ENCODE peak calls at places on chromosomes 12 and 14, in four cellular contexts. One of them, this sample, is unnamed.
A peak's percentile ranks its signal among the peaks of the same experiment; 100 is the strongest.

GRCh38 chr12:52634266-52635056 is 16.1 kb upstream of the KRT73 start:
- DNase-seq in naive thymus-derived CD8-positive, alpha-beta T cell: no peak
- DNase-seq in progenitor cell of endocrine pancreas: no peak
- DNase-seq in sciatic nerve: no peak
- DNase-seq in this sample: peak; percentile 49

GRCh38 chr14:37597538-37598084 is 2.2 kb downstream of the TTC6 start:
- DNase-seq in naive thymus-derived CD8-positive, alpha-beta T cell: no peak
- DNase-seq in progenitor cell of endocrine pancreas: no peak
- DNase-seq in sciatic nerve: no peak
- DNase-seq in this sample: no peak

GRCh38 chr14:24232645-24233537 is at the start of gene GMPR2:
- DNase-seq in sciatic nerve: no peak
- DNase-seq in progenitor cell of endocrine pancreas: no peak
- DNase-seq in naive thymus-derived CD8-positive, alpha-beta T cell: no peak
- DNase-seq in this sample: no peak

GRCh38 chr14:24607081-24607480 is 2.4 kb downstream of the GZMH start:
- DNase-seq in progenitor cell of endocrine pancreas: no peak
- DNase-seq in naive thymus-derived CD8-positive, alpha-beta T cell: no peak
- DNase-seq in sciatic nerve: no peak
- DNase-seq in this sample: no peak

GRCh38 chr12:12983420-12984035 is 16.5 kb downstream of the HEBP1 start:
- DNase-seq in sciatic nerve: no peak
- DNase-seq in naive thymus-derived CD8-positive, alpha-beta T cell: no peak
- DNase-seq in progenitor cell of endocrine pancreas: no peak
- DNase-seq in this sample: no peak

GRCh38 chr12:47221256-47222023 is 141.7 kb upstream of the AMIGO2 start:
- DNase-seq in sciatic nerve: no peak
- DNase-seq in progenitor cell of endocrine pancreas: no peak
- DNase-seq in naive thymus-derived CD8-positive, alpha-beta T cell: no peak
- DNase-seq in this sample: no peak

GRCh38 chr14:24063263-24063836 is 8.0 kb upstream of the CPNE6 start:
- DNase-seq in sciatic nerve: no peak
- DNase-seq in progenitor cell of endocrine pancreas: no peak
- DNase-seq in naive thymus-derived CD8-positive, alpha-beta T cell: no peak
- DNase-seq in this sample: no peak

GRCh38 chr14:36091096-36091495 is 85.4 kb downstream of the PTCSC3 start:
- DNase-seq in sciatic nerve: no peak
- DNase-seq in progenitor cell of endocrine pancreas: no peak
- DNase-seq in naive thymus-derived CD8-positive, alpha-beta T cell: no peak
- DNase-seq in this sample: no peak

GRCh38 chr14:72518809-72519377 is 375.0 kb downstream of the DPF3 start:
- DNase-seq in progenitor cell of endocrine pancreas: no peak
- DNase-seq in naive thymus-derived CD8-positive, alpha-beta T cell: peak; percentile 33
- DNase-seq in sciatic nerve: no peak
- DNase-seq in this sample: no peak

GRCh38 chr12:108839890-108840230 is 17.5 kb downstream of the SSH1 start:
- DNase-seq in progenitor cell of endocrine pancreas: no peak
- DNase-seq in naive thymus-derived CD8-positive, alpha-beta T cell: no peak
- DNase-seq in sciatic nerve: no peak
- DNase-seq in this sample: no peak

GRCh38 chr14:64298773-64299172 is 4.6 kb upstream of the ESR2 start:
- DNase-seq in progenitor cell of endocrine pancreas: no peak
- DNase-seq in naive thymus-derived CD8-positive, alpha-beta T cell: no peak
- DNase-seq in sciatic nerve: no peak
- DNase-seq in this sample: no peak

GRCh38 chr12:124837958-124838803 is 25.5 kb downstream of the SCARB1 start:
- DNase-seq in progenitor cell of endocrine pancreas: no peak
- DNase-seq in naive thymus-derived CD8-positive, alpha-beta T cell: no peak
- DNase-seq in sciatic nerve: peak; percentile 85
- DNase-seq in this sample: no peak

GRCh38 chr14:91708795-91709194 is 23.1 kb downstream of the CATSPERB start:
- DNase-seq in naive thymus-derived CD8-positive, alpha-beta T cell: no peak
- DNase-seq in sciatic nerve: no peak
- DNase-seq in progenitor cell of endocrine pancreas: no peak
- DNase-seq in this sample: no peak

GRCh38 chr12:13661005-13661887 is 320.2 kb downstream of the GRIN2B start:
- DNase-seq in progenitor cell of endocrine pancreas: peak; percentile 44
- DNase-seq in naive thymus-derived CD8-positive, alpha-beta T cell: no peak
- DNase-seq in sciatic nerve: peak; percentile 64
- DNase-seq in this sample: no peak

GRCh38 chr12:132804426-132804861 is 24.2 kb downstream of the GOLGA3 start:
- DNase-seq in sciatic nerve: no peak
- DNase-seq in progenitor cell of endocrine pancreas: no peak
- DNase-seq in naive thymus-derived CD8-positive, alpha-beta T cell: no peak
- DNase-seq in this sample: no peak

GRCh38 chr14:91835920-91836843 is 31.2 kb downstream of the TC2N start:
- DNase-seq in sciatic nerve: peak; percentile 60
- DNase-seq in naive thymus-derived CD8-positive, alpha-beta T cell: peak; percentile 74
- DNase-seq in progenitor cell of endocrine pancreas: peak; percentile 88
- DNase-seq in this sample: peak; percentile 94

GRCh38 chr14:22981090-22982012 is 1.0 kb downstream of the AJUBA start:
- DNase-seq in progenitor cell of endocrine pancreas: no peak
- DNase-seq in sciatic nerve: no peak
- DNase-seq in naive thymus-derived CD8-positive, alpha-beta T cell: no peak
- DNase-seq in this sample: no peak

GRCh38 chr14:72744416-72745120 is 149.3 kb downstream of the DPF3 start:
- DNase-seq in progenitor cell of endocrine pancreas: no peak
- DNase-seq in naive thymus-derived CD8-positive, alpha-beta T cell: no peak
- DNase-seq in sciatic nerve: no peak
- DNase-seq in this sample: no peak

GRCh38 chr14:77151918-77152588 is 10.5 kb upstream of the ZDHHC22 start:
- DNase-seq in sciatic nerve: no peak
- DNase-seq in progenitor cell of endocrine pancreas: no peak
- DNase-seq in naive thymus-derived CD8-positive, alpha-beta T cell: no peak
- DNase-seq in this sample: peak; percentile 28

GRCh38 chr14:89921896-89922548 is 32.5 kb downstream of the EFCAB11 start:
- DNase-seq in naive thymus-derived CD8-positive, alpha-beta T cell: no peak
- DNase-seq in sciatic nerve: no peak
- DNase-seq in progenitor cell of endocrine pancreas: no peak
- DNase-seq in this sample: no peak

GRCh38 chr14:56241441-56241840 is 123.2 kb downstream of the PELI2 start:
- DNase-seq in sciatic nerve: no peak
- DNase-seq in naive thymus-derived CD8-positive, alpha-beta T cell: no peak
- DNase-seq in progenitor cell of endocrine pancreas: no peak
- DNase-seq in this sample: no peak

GRCh38 chr14:88482524-88482923 is 72.3 kb downstream of the PTPN21 start:
- DNase-seq in sciatic nerve: no peak
- DNase-seq in progenitor cell of endocrine pancreas: no peak
- DNase-seq in naive thymus-derived CD8-positive, alpha-beta T cell: no peak
- DNase-seq in this sample: no peak

GRCh38 chr12:25074954-25075353 is 120.0 kb downstream of the DNAI7 start:
- DNase-seq in sciatic nerve: no peak
- DNase-seq in naive thymus-derived CD8-positive, alpha-beta T cell: no peak
- DNase-seq in progenitor cell of endocrine pancreas: no peak
- DNase-seq in this sample: no peak

GRCh38 chr14:78805586-78805985 is 635.4 kb downstream of the NRXN3 start:
- DNase-seq in sciatic nerve: no peak
- DNase-seq in naive thymus-derived CD8-positive, alpha-beta T cell: no peak
- DNase-seq in progenitor cell of endocrine pancreas: no peak
- DNase-seq in this sample: no peak

GRCh38 chr12:50240792-50241114 is 42.6 kb downstream of the LIMA1 start:
- DNase-seq in sciatic nerve: no peak
- DNase-seq in progenitor cell of endocrine pancreas: no peak
- DNase-seq in naive thymus-derived CD8-positive, alpha-beta T cell: no peak
- DNase-seq in this sample: no peak

GRCh38 chr14:21199611-21200570 is 44.0 kb upstream of the OR5AU1 start:
- DNase-seq in progenitor cell of endocrine pancreas: no peak
- DNase-seq in sciatic nerve: no peak
- DNase-seq in naive thymus-derived CD8-positive, alpha-beta T cell: no peak
- DNase-seq in this sample: no peak

GRCh38 chr14:101965796-101966718 is 1.7 kb downstream of the DYNC1H1 start:
- DNase-seq in sciatic nerve: no peak
- DNase-seq in progenitor cell of endocrine pancreas: no peak
- DNase-seq in naive thymus-derived CD8-positive, alpha-beta T cell: no peak
- DNase-seq in this sample: no peak